ENCODE peak calls at places on chromosomes 6 and 20, in four cellular contexts. One of them, this sample, is unnamed.

GRCh38 chr6:48140221-48140620 is 29.2 kb upstream of the PTCHD4 start:
- DNase-seq in H1: no peak
- DNase-seq in pancreas: no peak
- DNase-seq in fibroblast of lung: no peak
- DNase-seq in this sample: no peak

GRCh38 chr6:147117580-147117979 is 86.6 kb upstream of the STXBP5 start:
- DNase-seq in H1: no peak
- DNase-seq in pancreas: no peak
- DNase-seq in fibroblast of lung: peak; percentile 64
- DNase-seq in this sample: no peak

GRCh38 chr20:45174434-45175364 is at the start of gene PI3:
- DNase-seq in H1: no peak
- DNase-seq in fibroblast of lung: no peak
- DNase-seq in pancreas: peak; percentile 39
- DNase-seq in this sample: no peak

GRCh38 chr6:139590206-139590605 is 215.8 kb upstream of the CITED2 start:
- DNase-seq in H1: no peak
- DNase-seq in pancreas: peak; percentile 89
- DNase-seq in fibroblast of lung: no peak
- DNase-seq in this sample: no peak

GRCh38 chr20:62822239-62822787 is 5.5 kb downstream of the COL9A3 start:
- DNase-seq in pancreas: no peak
- DNase-seq in H1: peak; percentile 50
- DNase-seq in fibroblast of lung: no peak
- DNase-seq in this sample: no peak

GRCh38 chr6:48080227-48081009 is 30.6 kb downstream of the PTCHD4 start:
- DNase-seq in H1: no peak
- DNase-seq in fibroblast of lung: peak; percentile 27
- DNase-seq in pancreas: no peak
- DNase-seq in this sample: no peak

GRCh38 chr20:22581437-22582385 is 2.7 kb downstream of the FOXA2 start:
- DNase-seq in H1: peak; percentile 67
- DNase-seq in pancreas: no peak
- DNase-seq in fibroblast of lung: no peak
- DNase-seq in this sample: no peak

GRCh38 chr6:164859791-164860190 is 449.6 kb downstream of the C6orf118 start:
- DNase-seq in fibroblast of lung: no peak
- DNase-seq in pancreas: no peak
- DNase-seq in H1: no peak
- DNase-seq in this sample: no peak

GRCh38 chr20:62558779-62559178 is 83.0 kb upstream of the GATA5 start:
- DNase-seq in fibroblast of lung: no peak
- DNase-seq in H1: no peak
- DNase-seq in pancreas: no peak
- DNase-seq in this sample: no peak

GRCh38 chr20:20677186-20677585 is 35.3 kb downstream of the RALGAPA2 start:
- DNase-seq in H1: no peak
- DNase-seq in pancreas: no peak
- DNase-seq in fibroblast of lung: no peak
- DNase-seq in this sample: no peak

GRCh38 chr6:125839471-125839870 is 48.7 kb downstream of the NCOA7 start:
- DNase-seq in pancreas: no peak
- DNase-seq in fibroblast of lung: peak; percentile 14
- DNase-seq in H1: no peak
- DNase-seq in this sample: no peak

GRCh38 chr20:38771621-38772020 is 23.4 kb downstream of the ACTR5 start:
- DNase-seq in H1: no peak
- DNase-seq in pancreas: no peak
- DNase-seq in fibroblast of lung: no peak
- DNase-seq in this sample: no peak

GRCh38 chr6:26033942-26034354 is 53.3 kb upstream of the HFE start:
- DNase-seq in pancreas: no peak
- DNase-seq in H1: no peak
- DNase-seq in fibroblast of lung: no peak
- DNase-seq in this sample: no peak

GRCh38 chr20:44398303-44398702 is 42.8 kb downstream of the HNF4A start:
- DNase-seq in pancreas: no peak
- DNase-seq in H1: no peak
- DNase-seq in fibroblast of lung: peak; percentile 31
- DNase-seq in this sample: no peak

GRCh38 chr6:145643760-145644159 is 91.6 kb downstream of the EPM2A start:
- DNase-seq in pancreas: no peak
- DNase-seq in fibroblast of lung: peak; percentile 70
- DNase-seq in H1: no peak
- DNase-seq in this sample: no peak

GRCh38 chr6:3819161-3820110 is 29.7 kb upstream of the FAM50B start:
- DNase-seq in H1: no peak
- DNase-seq in pancreas: no peak
- DNase-seq in fibroblast of lung: no peak
- DNase-seq in this sample: no peak

GRCh38 chr20:31844737-31845299 is 586 bp downstream of the FOXS1 start:
- DNase-seq in H1: no peak
- DNase-seq in fibroblast of lung: no peak
- DNase-seq in pancreas: no peak
- DNase-seq in this sample: no peak

GRCh38 chr6:95209007-95209406 is 368.3 kb upstream of the MANEA start:
- DNase-seq in H1: no peak
- DNase-seq in pancreas: no peak
- DNase-seq in fibroblast of lung: no peak
- DNase-seq in this sample: no peak

GRCh38 chr6:21967282-21967681 is 329.6 kb downstream of the PRL start:
- DNase-seq in H1: no peak
- DNase-seq in pancreas: no peak
- DNase-seq in fibroblast of lung: no peak
- DNase-seq in this sample: no peak

GRCh38 chr20:44083220-44083933 is 103.6 kb downstream of the JPH2 start:
- DNase-seq in fibroblast of lung: peak; percentile 17
- DNase-seq in pancreas: no peak
- DNase-seq in H1: no peak
- DNase-seq in this sample: peak; percentile 39

GRCh38 chr20:31869673-31869941 is 720 bp downstream of the DUSP15 start:
- DNase-seq in fibroblast of lung: no peak
- DNase-seq in pancreas: no peak
- DNase-seq in H1: no peak
- DNase-seq in this sample: no peak

GRCh38 chr6:54198134-54198533 is 86.9 kb downstream of the MLIP start:
- DNase-seq in pancreas: no peak
- DNase-seq in H1: no peak
- DNase-seq in fibroblast of lung: no peak
- DNase-seq in this sample: no peak

GRCh38 chr6:169240125-169240524 is 13.5 kb downstream of the THBS2 start:
- DNase-seq in pancreas: no peak
- DNase-seq in fibroblast of lung: no peak
- DNase-seq in H1: no peak
- DNase-seq in this sample: peak; percentile 55

GRCh38 chr6:170026272-170027110 is 264.4 kb downstream of the DLL1 start:
- DNase-seq in pancreas: peak; percentile 71
- DNase-seq in fibroblast of lung: no peak
- DNase-seq in H1: no peak
- DNase-seq in this sample: peak; percentile 90

GRCh38 chr6:124669713-124670480 is 292.3 kb upstream of the RNF217 start:
- DNase-seq in fibroblast of lung: no peak
- DNase-seq in pancreas: no peak
- DNase-seq in H1: no peak
- DNase-seq in this sample: no peak

DNA sequence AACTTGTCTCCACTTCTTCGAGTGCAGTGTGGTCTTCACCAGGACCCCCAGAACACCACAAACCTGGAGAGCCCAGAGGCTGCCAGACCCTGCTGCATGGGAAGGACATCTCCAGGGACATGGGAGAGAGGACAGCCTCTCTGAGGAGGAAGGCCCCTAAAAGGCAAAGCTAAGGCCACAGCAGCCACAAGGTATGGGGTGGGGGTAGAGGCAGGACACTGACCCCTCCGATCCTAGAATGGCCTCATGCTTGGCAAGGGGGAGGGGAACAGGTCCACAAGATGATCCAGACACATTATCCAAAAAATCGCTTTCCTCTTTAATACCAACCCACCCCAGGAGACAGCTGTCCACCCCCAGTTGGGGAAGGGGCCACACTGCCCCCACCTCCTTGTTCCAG is 1.9 kb downstream of the B3GALT4 start:
- DNase-seq in pancreas: no peak
- DNase-seq in H1: no peak
- DNase-seq in fibroblast of lung: no peak
- DNase-seq in this sample: no peak
- H3K27ac ChIP-seq in pancreas: no peak overlapping the region
- H3K27ac ChIP-seq in H1: no peak overlapping the region
- H3K27ac ChIP-seq in fibroblast of lung: no peak overlapping the region
- H3K27ac ChIP-seq in this sample: no peak overlapping the region

GRCh38 chr6:46254946-46255345 is 84.2 kb upstream of the ENPP5 start:
- DNase-seq in H1: no peak
- DNase-seq in fibroblast of lung: no peak
- DNase-seq in pancreas: no peak
- DNase-seq in this sample: no peak
- H3K27ac ChIP-seq in H1: no peak overlapping the region
- H3K27ac ChIP-seq in fibroblast of lung: no peak overlapping the region
- H3K27ac ChIP-seq in pancreas: no peak overlapping the region
- H3K27ac ChIP-seq in this sample: no peak overlapping the region

GRCh38 chr20:47984437-47984836 is 199.2 kb upstream of the SULF2 start:
- DNase-seq in fibroblast of lung: no peak
- DNase-seq in H1: no peak
- DNase-seq in pancreas: no peak
- DNase-seq in this sample: no peak

GRCh38 chr20:47981242-47981641 is 196.0 kb upstream of the SULF2 start:
- DNase-seq in H1: no peak
- DNase-seq in fibroblast of lung: no peak
- DNase-seq in pancreas: no peak
- DNase-seq in this sample: no peak

GRCh38 chr20:47988601-47989116 is 203.4 kb upstream of the SULF2 start:
- DNase-seq in fibroblast of lung: no peak
- DNase-seq in H1: no peak
- DNase-seq in pancreas: no peak
- DNase-seq in this sample: no peak

GRCh38 chr20:47982574-47983360 is 197.5 kb upstream of the SULF2 start:
- DNase-seq in fibroblast of lung: no peak
- DNase-seq in pancreas: no peak
- DNase-seq in H1: no peak
- DNase-seq in this sample: no peak

GRCh38 chr20:47985092-47985850 is 200.0 kb upstream of the SULF2 start:
- DNase-seq in pancreas: no peak
- DNase-seq in fibroblast of lung: no peak
- DNase-seq in H1: no peak
- DNase-seq in this sample: no peak
- H3K27ac ChIP-seq in pancreas: no peak overlapping the region
- H3K27ac ChIP-seq in fibroblast of lung: no peak overlapping the region
- H3K27ac ChIP-seq in H1: no peak overlapping the region
- H3K27ac ChIP-seq in this sample: no peak overlapping the region

DNA sequence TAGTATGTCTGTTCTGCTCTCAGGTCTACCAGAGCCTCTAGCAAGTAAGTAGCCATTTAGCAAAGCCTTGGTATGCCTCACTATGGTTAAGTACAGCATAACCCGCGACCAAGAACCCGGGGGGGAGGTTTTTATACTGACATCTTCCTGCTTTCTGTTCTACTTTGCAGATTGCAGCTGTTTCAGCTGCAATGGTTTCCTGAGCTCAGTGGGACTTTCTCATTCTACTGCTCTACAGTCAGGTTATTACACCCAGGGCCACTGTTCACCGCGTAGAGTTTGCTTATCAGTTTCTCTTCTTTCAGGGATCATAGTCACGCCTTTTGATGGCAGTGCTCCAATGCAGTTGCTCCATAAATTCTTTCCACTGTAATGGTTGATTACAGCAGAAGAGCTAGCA is 631.3 kb downstream of the TFAP2A start:
- DNase-seq in fibroblast of lung: no peak
- DNase-seq in pancreas: peak; percentile 13
- DNase-seq in H1: no peak
- DNase-seq in this sample: no peak
- H3K27ac ChIP-seq in fibroblast of lung: no peak overlapping the region
- H3K27ac ChIP-seq in pancreas: no peak overlapping the region
- H3K27ac ChIP-seq in H1: no peak overlapping the region
- H3K27ac ChIP-seq in this sample: no peak overlapping the region